ENCODE peak calls at places on chromosomes 2 and 18, in seven cellular contexts. V is H1; O is glomerular endothelial cell; C is activated T-helper 1 cell treated with anti-CD3 and anti-CD28 coated beads, Interleukin-2, amount 50 U/mL, for 16 hours; M is T follicular helper cell; J is ureter; G is DMS 273 treated with DMSO at 0.1 percent for 48 hours. A is an unnamed sample.

GRCh38 chr2:9179572-9180201 is 26.9 kb upstream of the ASAP2 start:
- DNase-seq in V (no peak), C (no peak), J (no peak), G (no peak), M (no peak), O (peak), A (peak)

GRCh38 chr2:45586600-45586999 is 24.5 kb downstream of the SRBD1 start:
- DNase-seq in M (no peak), G (no peak), V (no peak), C (no peak), J (no peak), O (no peak), A (no peak)

GRCh38 chr18:47772374-47773248 is 157.8 kb downstream of the SMAD2 start:
- DNase-seq in J (no peak), V (peak), M (peak), O (peak), C (peak), G (peak), A (peak)

GRCh38 chr2:179486969-179487752 is 222.5 kb upstream of the SESTD1 start:
- DNase-seq in V (no peak), C (no peak), G (no peak), J (no peak), M (no peak), O (no peak), A (no peak)

GRCh38 chr2:65473045-65473444 is 40.6 kb upstream of the SPRED2 start:
- DNase-seq in J (no peak), V (no peak), G (no peak), C (no peak), O (no peak), M (no peak), A (no peak)

GRCh38 chr2:96431319-96431718 is 73.8 kb downstream of the NEURL3 start:
- DNase-seq in G (no peak), V (no peak), M (no peak), C (no peak), O (no peak), J (no peak), A (peak)

GRCh38 chr18:777021-777420 is 35.0 kb downstream of the YES1 start:
- DNase-seq in C (no peak), O (no peak), V (no peak), J (no peak), M (no peak), G (no peak), A (no peak)

GRCh38 chr18:48963555-48964480 is 13.1 kb upstream of the SMAD7 start:
- DNase-seq in G (no peak), V (no peak), J (no peak), C (no peak), O (no peak), M (no peak), A (no peak)

GRCh38 chr2:166375205-166375735 is 474 bp downstream of the SCN9A start:
- DNase-seq in M (no peak), G (no peak), J (no peak), C (no peak), V (no peak), O (no peak), A (no peak)

GRCh38 chr2:33160217-33160616 is 213.5 kb downstream of the LTBP1 start:
- DNase-seq in M (no peak), J (no peak), O (no peak), C (no peak), G (no peak), V (no peak), A (no peak)

GRCh38 chr2:30756051-30756719 is 51.1 kb downstream of the CAPN13 start:
- DNase-seq in O (no peak), C (no peak), J (peak), V (no peak), G (no peak), M (no peak), A (peak)